ENCODE peak calls at places on chromosomes 13 and 19, in seven cellular contexts. E is NT2/D1; R is Ammon's horn; K is activated CD8-positive, alpha-beta T cell treated with anti-CD3 and anti-CD28 coated beads, Interleukin-2, amount 10 ng/mL, durations not matched to agents 7 days and 5 days; C is GF-D8; V is endothelial cell; W is neural crest cell. I is an unnamed sample.

GRCh38 chr19:34308381-34309367 is 54.3 kb downstream of the GARRE1 start:
- DNase-seq in V (no peak), E (no peak), K (peak; percentile 26), W (no peak), C (no peak), R (no peak), I (no peak)

GRCh38 chr13:69107436-69107835 is 1000.2 kb upstream of the ATXN8OS start:
- DNase-seq in C (no peak), R (no peak), K (no peak), E (no peak), W (no peak), V (no peak), I (no peak)

GRCh38 chr13:51603716-51604115 is 19.5 kb downstream of the WDFY2 start:
- DNase-seq in C (no peak), E (no peak), V (no peak), K (no peak), W (no peak), R (no peak), I (no peak)

GRCh38 chr13:110456550-110456949 is 105.0 kb downstream of the RAB20 start:
- DNase-seq in R (no peak), C (no peak), E (no peak), K (no peak), V (no peak), W (no peak), I (no peak)

GRCh38 chr13:25933520-25933919 is 118.3 kb downstream of the SHISA2 start:
- DNase-seq in K (no peak), E (no peak), R (no peak), V (no peak), C (no peak), W (no peak), I (no peak)

GRCh38 chr13:48043789-48044503 is 6.4 kb downstream of the NUDT15 start:
- DNase-seq in E (no peak), R (no peak), C (no peak), V (no peak), K (no peak), W (no peak), I (no peak)

GRCh38 chr19:8463343-8463742 is 18.6 kb downstream of the HNRNPM start:
- DNase-seq in W (no peak), E (no peak), R (no peak), K (no peak), V (no peak), C (no peak), I (no peak)

GRCh38 chr13:93872948-93873347 is 606.5 kb downstream of the DCT start:
- DNase-seq in C (no peak), E (no peak), V (no peak), W (no peak), K (no peak), R (no peak), I (no peak)

GRCh38 chr13:90492872-90493271 is 854.6 kb upstream of the MIR17HG start:
- DNase-seq in R (no peak), V (no peak), E (no peak), C (no peak), K (no peak), W (no peak), I (no peak)

GRCh38 chr13:33349314-33349995 is 63.9 kb upstream of the STARD13 start:
- DNase-seq in W (no peak), R (peak; percentile 32), E (no peak), K (no peak), V (no peak), C (no peak), I (no peak)

GRCh38 chr13:23993439-23993980 is 96.2 kb upstream of the C1QTNF9B start:
- DNase-seq in R (no peak), W (no peak), E (no peak), C (no peak), K (no peak), V (no peak), I (no peak)

GRCh38 chr19:38686530-38686888 is 39.1 kb downstream of the ACTN4 start:
- DNase-seq in R (no peak), C (peak; percentile 39), E (no peak), V (no peak), K (peak; percentile 65), W (no peak), I (no peak)

GRCh38 chr13:51339952-51340732 is 651 bp downstream of the SERPINE3 start:
- DNase-seq in R (no peak), C (no peak), K (no peak), E (no peak), V (no peak), W (no peak), I (no peak)

GRCh38 chr13:31755803-31756212 is 16.5 kb downstream of the RXFP2 start:
- DNase-seq in E (no peak), K (no peak), V (no peak), C (no peak), R (no peak), W (no peak), I (no peak)

GRCh38 chr19:16027528-16027927 is 48.8 kb upstream of the TPM4 start:
- DNase-seq in E (no peak), K (no peak), R (no peak), C (no peak), V (no peak), W (no peak), I (no peak)

GRCh38 chr13:44011036-44011435 is 131.3 kb downstream of the LACC1 start:
- DNase-seq in V (no peak), R (no peak), E (no peak), W (no peak), K (no peak), C (no peak), I (no peak)

GRCh38 chr13:101626925-101627555 is 174.6 kb downstream of the ITGBL1 start:
- DNase-seq in E (no peak), R (no peak), V (no peak), C (no peak), K (peak; percentile 52), W (no peak), I (peak; percentile 51)

GRCh38 chr19:7366701-7367420 is 18.1 kb downstream of the ARHGEF18 start:
- DNase-seq in R (no peak), E (no peak), K (peak; percentile 54), W (no peak), C (no peak), V (no peak), I (peak; percentile 12)

GRCh38 chr19:40567040-40567749 is 9.5 kb upstream of the SHKBP1 start:
- DNase-seq in C (no peak), W (no peak), R (no peak), V (no peak), K (no peak), E (no peak), I (no peak)

GRCh38 chr13:52112606-52113005 is 16.3 kb downstream of the NEK5 start:
- DNase-seq in R (no peak), V (no peak), W (no peak), E (no peak), C (no peak), K (no peak), I (no peak)

GRCh38 chr19:18543814-18544475 is 572 bp upstream of the FKBP8 start:
- DNase-seq in E (no peak), R (peak; percentile 49), V (peak; percentile 51), W (no peak), C (peak; percentile 52), K (peak; percentile 93), I (peak; percentile 72)